ENCODE peak calls at places on chromosomes 6 and 20, in nine cellular contexts. O, T, Z, X, G, W, H, B and R are unnamed samples.

GRCh38 chr20:23637282-23638221 is at the start of gene CST3:
- DNase-seq in O (no peak), T (no peak), Z (peak), X (peak), G (peak), W (no peak), H (peak), B (peak), R (peak)

GRCh38 chr6:13177617-13178506 is 150.5 kb downstream of the TBC1D7 start:
- DNase-seq in O (no peak), T (no peak), Z (no peak), X (peak), G (no peak), W (no peak), H (no peak), B (no peak), R (no peak)

GRCh38 chr6:3825331-3825831 is 23.8 kb upstream of the FAM50B start:
- DNase-seq in O (no peak), T (no peak), Z (no peak), X (peak), G (no peak), W (no peak), H (peak), B (no peak), R (no peak)

GRCh38 chr6:16168858-16169257 is 40.0 kb downstream of the MYLIP start:
- DNase-seq in O (no peak), T (no peak), Z (no peak), X (peak), G (no peak), W (no peak), H (peak), B (no peak), R (no peak)

GRCh38 chr20:17611540-17612286 is 41.8 kb downstream of the DSTN start:
- DNase-seq in O (no peak), T (no peak), Z (peak), X (peak), G (peak), W (no peak), H (peak), B (no peak), R (peak)

GRCh38 chr6:32700391-32701040 is 34.1 kb upstream of the HLA-DQB1 start:
- DNase-seq in O (no peak), T (peak), Z (no peak), X (peak), G (no peak), W (peak), H (peak), B (no peak), R (peak)

GRCh38 chr20:62953167-62953838 is 794 bp downstream of the SLC17A9 start:
- DNase-seq in O (no peak), T (no peak), Z (no peak), X (no peak), G (peak), W (no peak), H (no peak), B (no peak), R (peak)

GRCh38 chr6:113997106-113997505 is 26.2 kb upstream of the HDAC2 start:
- DNase-seq in O (no peak), T (no peak), Z (no peak), X (peak), G (no peak), W (no peak), H (no peak), B (no peak), R (no peak)

GRCh38 chr20:23340524-23340923 is 10.1 kb upstream of the NXT1 start:
- DNase-seq in O (no peak), T (peak), Z (no peak), X (peak), G (no peak), W (peak), H (peak), B (no peak), R (peak)

GRCh38 chr6:130000526-130001228 is 17.7 kb upstream of the L3MBTL3 start:
- DNase-seq in O (no peak), T (no peak), Z (no peak), X (no peak), G (no peak), W (no peak), H (no peak), B (no peak), R (no peak)

GRCh38 chr20:57194154-57194553 is 72.3 kb downstream of the BMP7 start:
- DNase-seq in O (no peak), T (no peak), Z (no peak), X (no peak), G (no peak), W (no peak), H (no peak), B (no peak), R (no peak)

GRCh38 chr6:83252717-83253116 is 59.6 kb downstream of the RWDD2A start:
- DNase-seq in O (no peak), T (no peak), Z (no peak), X (peak), G (no peak), W (no peak), H (no peak), B (no peak), R (no peak)

GRCh38 chr6:128720891-128721290 is 162.0 kb upstream of the LAMA2 start:
- DNase-seq in O (no peak), T (no peak), Z (no peak), X (no peak), G (no peak), W (no peak), H (no peak), B (no peak), R (no peak)

GRCh38 chr20:1254307-1254706 is 11.8 kb upstream of the SNPH start:
- DNase-seq in O (no peak), T (no peak), Z (no peak), X (no peak), G (no peak), W (no peak), H (no peak), B (no peak), R (no peak)

GRCh38 chr20:48523191-48523757 is 304.5 kb downstream of the PREX1 start:
- DNase-seq in O (no peak), T (no peak), Z (no peak), X (peak), G (no peak), W (no peak), H (peak), B (no peak), R (no peak)

GRCh38 chr20:57080796-57081195 is 185.6 kb downstream of the BMP7 start:
- DNase-seq in O (no peak), T (no peak), Z (no peak), X (no peak), G (no peak), W (no peak), H (no peak), B (no peak), R (no peak)

GRCh38 chr20:16974080-16974854 is 226.1 kb downstream of the OTOR start:
- DNase-seq in O (no peak), T (no peak), Z (no peak), X (no peak), G (peak), W (no peak), H (no peak), B (no peak), R (no peak)

GRCh38 chr6:132713355-132714134 is at the start of gene VNN1:
- DNase-seq in O (no peak), T (no peak), Z (no peak), X (no peak), G (peak), W (no peak), H (peak), B (no peak), R (peak)

GRCh38 chr20:60381643-60382400 is 423.6 kb downstream of the CDH26 start:
- DNase-seq in O (no peak), T (no peak), Z (no peak), X (no peak), G (no peak), W (no peak), H (no peak), B (no peak), R (no peak)